ENCODE peak calls at places on chromosome 14, in eight cellular contexts. W, Y, E, J, Z, I, R and B are unnamed samples. For H3K27me3, the result is how much of the 10 kb centered on the place peaks cover.

GRCh38 chr14:38290601-38291190 is 34.8 kb upstream of the CLEC14A start:
- DNase-seq in Y (peak), Z (no peak), R (no peak), W (peak), E (no peak), J (no peak), I (no peak), B (no peak)

GRCh38 chr14:67335781-67336180 is 23.8 kb downstream of the ATP6V1D start:
- DNase-seq in J (no peak), I (peak), W (peak), Z (no peak), Y (no peak), R (peak), E (no peak), B (no peak)

GRCh38 chr14:59882957-59883356 is 12.4 kb upstream of the RTN1 start:
- DNase-seq in W (no peak), E (no peak), J (no peak), I (peak), Y (no peak), R (no peak), Z (no peak), B (no peak)

GRCh38 chr14:68199465-68200145 is 380.0 kb downstream of the RAD51B start:
- DNase-seq in W (no peak), Y (no peak), E (peak), Z (peak), I (no peak), R (peak), J (no peak), B (no peak)

GRCh38 chr14:55340482-55340881 is 69.3 kb downstream of the FBXO34 start:
- DNase-seq in W (no peak), E (no peak), J (no peak), Y (no peak), R (no peak), I (no peak), Z (no peak), B (peak)

GRCh38 chr14:21642683-21643082 is 7.9 kb upstream of the OR10G2 start:
- DNase-seq in R (no peak), W (no peak), E (no peak), J (no peak), Z (no peak), I (no peak), Y (no peak), B (no peak)

GRCh38 chr14:102539544-102540309 is 30.2 kb upstream of the ANKRD9 start:
- DNase-seq in E (no peak), Z (peak), Y (no peak), I (no peak), W (peak), R (no peak), J (no peak), B (no peak)

GRCh38 chr14:76710093-76711010 is 50.9 kb upstream of the VASH1 start:
- DNase-seq in W (peak), Z (no peak), E (no peak), J (no peak), I (peak), Y (peak), R (peak), B (peak)

GRCh38 chr14:102370305-102370809 is 7.6 kb downstream of the TECPR2 start:
- DNase-seq in E (no peak), J (no peak), Z (no peak), Y (no peak), W (peak), I (peak), R (peak), B (no peak)

GRCh38 chr14:102325791-102326345 is 6.3 kb downstream of the ZNF839 start:
- DNase-seq in J (no peak), Y (no peak), Z (peak), R (no peak), W (no peak), E (no peak), I (no peak), B (no peak)

GRCh38 chr14:99522457-99522891 is 41.3 kb downstream of the CCNK start:
- DNase-seq in J (no peak), E (no peak), I (no peak), W (peak), Y (peak), Z (peak), R (peak), B (no peak)
- H3K4me3 ChIP-seq in J (no peak), E (no peak), I (no peak), W (no peak), Y (no peak), Z (no peak), R (no peak), B (no peak)

GRCh38 chr14:97827746-97828145 is 1030.6 kb downstream of the VRK1 start:
- DNase-seq in E (no peak), J (no peak), Y (no peak), R (no peak), Z (no peak), I (no peak), W (no peak), B (no peak)

GRCh38 chr14:97833291-97833690 is 1036.1 kb downstream of the VRK1 start:
- DNase-seq in I (no peak), R (no peak), Z (no peak), Y (no peak), E (no peak), W (no peak), J (no peak), B (no peak)

DNA sequence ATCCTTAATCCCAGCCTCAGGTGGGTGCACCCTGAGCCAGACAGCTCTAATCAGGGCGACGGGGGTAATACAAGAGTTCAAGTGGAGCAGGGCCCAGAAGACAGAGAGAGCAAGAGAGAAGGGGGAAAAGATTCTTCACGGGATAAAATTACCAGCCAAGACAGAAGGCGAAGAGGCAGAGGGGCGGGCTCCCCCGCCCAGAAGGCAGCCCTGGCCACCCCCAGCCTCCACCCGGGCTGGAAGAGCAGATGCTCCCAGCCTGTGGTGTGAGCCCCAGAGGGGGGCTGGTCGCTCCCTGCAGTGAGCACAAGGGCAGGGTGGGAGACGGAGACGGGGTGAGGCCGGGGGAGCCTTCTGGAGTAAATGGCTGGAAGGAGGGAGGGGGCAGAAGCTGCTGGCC is 1035.6 kb downstream of the VRK1 start:
- DNase-seq in Y (no peak), I (no peak), W (no peak), Z (no peak), E (no peak), J (no peak), R (no peak), B (no peak)
- H3K27me3 ChIP-seq in Y (under half), I (under half), W (under half), Z (under half), E (under half), J (under half), R (under half), B (under half)

GRCh38 chr14:52992236-52992635 is 41.4 kb upstream of the FERMT2 start:
- DNase-seq in Y (no peak), Z (no peak), J (no peak), W (no peak), R (no peak), I (no peak), E (no peak), B (no peak)

GRCh38 chr14:52987514-52987913 is 36.7 kb upstream of the FERMT2 start:
- DNase-seq in W (no peak), Z (no peak), J (no peak), I (no peak), Y (no peak), R (no peak), E (no peak), B (peak)

GRCh38 chr14:52988153-52988552 is 37.3 kb upstream of the FERMT2 start:
- DNase-seq in E (no peak), Z (no peak), J (no peak), W (no peak), R (no peak), I (no peak), Y (no peak), B (no peak)

DNA sequence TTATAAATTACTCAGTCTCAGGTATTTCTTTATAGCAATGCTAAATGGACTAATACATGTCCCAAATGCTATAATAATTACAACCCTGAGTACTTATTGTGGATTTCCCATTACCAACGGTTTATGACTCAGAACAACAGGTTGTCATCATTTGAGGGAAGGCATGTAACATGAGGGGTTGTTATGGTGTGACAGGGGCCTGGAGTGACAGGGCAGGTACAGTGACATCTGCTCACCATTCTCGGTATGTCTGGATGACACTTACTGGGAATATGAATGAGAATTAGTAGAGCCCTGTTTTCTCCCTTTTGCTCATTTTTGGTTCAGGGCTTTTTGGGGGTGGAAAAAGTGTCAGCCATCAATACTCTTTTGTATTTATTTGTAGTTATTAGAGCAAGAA is 36.2 kb upstream of the FERMT2 start:
- DNase-seq in E (no peak), Y (no peak), J (no peak), I (no peak), R (no peak), W (no peak), Z (no peak), B (no peak)
- H3K4me3 ChIP-seq in E (no peak), Y (no peak), J (no peak), I (no peak), R (no peak), W (no peak), Z (no peak), B (no peak)

GRCh38 chr14:34970665-34971064 is 12.1 kb upstream of the SRP54 start:
- DNase-seq in I (no peak), Z (no peak), E (no peak), R (no peak), Y (no peak), J (no peak), W (no peak), B (no peak)

GRCh38 chr14:34965912-34966311 is 16.9 kb upstream of the SRP54 start:
- DNase-seq in Y (no peak), W (no peak), I (no peak), Z (no peak), R (no peak), J (no peak), E (no peak), B (no peak)

GRCh38 chr14:34971381-34971780 is 11.4 kb upstream of the SRP54 start:
- DNase-seq in R (no peak), Y (peak), I (no peak), W (peak), J (no peak), E (no peak), Z (no peak), B (no peak)

GRCh38 chr14:34966413-34966812 is 16.4 kb upstream of the SRP54 start:
- DNase-seq in W (no peak), J (no peak), I (peak), Y (no peak), Z (no peak), E (no peak), R (no peak), B (no peak)

GRCh38 chr14:34971801-34972200 is 11.0 kb upstream of the SRP54 start:
- DNase-seq in I (no peak), R (no peak), J (no peak), Y (peak), W (no peak), Z (no peak), E (no peak), B (no peak)
- H3K27me3 ChIP-seq in I (under half), R (under half), J (under half), Y (under half), W (under half), Z (under half), E (under half), B (under half)

GRCh38 chr14:74402264-74403251 is 23.5 kb downstream of the SYNDIG1L start:
- DNase-seq in E (peak), R (peak), Z (no peak), Y (no peak), I (peak), W (no peak), J (no peak), B (no peak)

GRCh38 chr14:74403619-74404417 is 22.2 kb downstream of the SYNDIG1L start:
- DNase-seq in Z (no peak), E (no peak), Y (no peak), R (peak), I (no peak), J (no peak), W (no peak), B (no peak)

GRCh38 chr14:74400328-74400727 is 25.7 kb downstream of the SYNDIG1L start:
- DNase-seq in R (peak), I (peak), W (no peak), J (no peak), Z (no peak), E (no peak), Y (no peak), B (no peak)

GRCh38 chr14:74400919-74401503 is 25.0 kb downstream of the SYNDIG1L start:
- DNase-seq in J (no peak), I (no peak), Z (no peak), W (no peak), E (peak), Y (no peak), R (peak), B (no peak)

DNA sequence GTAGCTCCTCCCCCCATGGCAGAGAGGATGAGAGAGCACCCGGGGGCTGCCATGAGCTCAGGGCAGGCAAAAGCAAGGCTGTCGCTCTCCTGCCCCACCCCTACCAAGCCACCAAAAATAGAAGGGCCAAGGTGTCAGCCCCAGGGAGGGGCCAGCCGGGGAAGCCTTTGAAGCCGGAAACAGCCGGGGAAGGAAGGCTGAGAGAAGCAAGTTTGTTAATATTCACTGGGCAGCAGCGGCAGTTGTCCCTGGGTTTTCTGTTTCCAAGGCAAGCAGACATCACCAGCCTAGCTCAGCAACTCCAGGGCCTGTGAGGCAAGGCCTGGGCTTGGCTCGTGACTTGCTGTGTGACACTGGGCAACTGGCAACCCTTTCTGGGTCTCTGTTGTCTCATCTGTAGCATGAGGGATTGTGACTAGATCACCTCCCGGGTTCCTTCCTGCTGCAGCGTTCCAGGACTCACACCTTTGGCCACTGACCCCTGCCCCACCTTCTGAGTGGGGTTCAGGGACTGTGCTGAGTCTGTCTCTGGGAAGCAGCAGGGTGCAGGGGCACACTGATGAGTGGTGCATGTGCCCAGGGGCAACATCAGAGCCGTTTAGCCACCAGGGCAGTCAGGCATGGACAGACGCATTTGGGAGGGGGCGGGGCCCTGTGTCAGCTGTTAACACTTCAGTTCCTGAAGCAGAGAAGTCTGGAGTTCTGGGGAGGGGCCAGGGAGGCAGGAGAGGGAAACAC is 24.3 kb downstream of the SYNDIG1L start:
- DNase-seq in W (no peak), Z (peak), I (peak), E (peak), J (peak), R (peak), Y (no peak), B (no peak)
- H3K4me3 ChIP-seq in W (no peak), Z (peak), I (peak), E (no peak), J (no peak), R (peak), Y (no peak), B (no peak)

DNA sequence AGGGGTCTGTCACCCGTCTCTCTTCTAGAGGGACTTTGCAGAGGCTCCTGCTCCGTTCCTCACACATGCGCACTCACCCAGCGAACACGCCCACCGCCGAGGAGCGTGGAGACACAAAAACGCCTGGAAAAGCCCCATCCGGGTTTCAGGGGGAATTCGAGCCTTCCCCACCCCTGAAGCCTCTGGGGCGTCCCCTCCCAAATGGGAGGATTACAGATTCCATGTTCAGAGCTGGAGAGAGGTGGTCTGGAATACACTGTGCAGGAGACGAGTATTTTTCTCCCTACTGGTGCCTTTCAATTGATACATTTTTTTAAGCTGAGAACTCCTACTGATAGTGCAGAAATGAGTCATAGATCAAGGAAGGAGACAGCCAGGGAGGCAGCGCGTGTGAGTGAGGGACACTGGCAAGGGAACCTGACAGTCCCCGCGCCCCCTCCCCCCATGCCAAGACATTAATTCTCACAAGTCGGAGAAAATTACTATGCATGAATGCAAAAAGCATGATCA is 37.0 kb downstream of the BCL11B start:
- DNase-seq in W (no peak), I (no peak), R (peak), Y (peak), Z (no peak), E (no peak), J (no peak), B (no peak)
- H3K27me3 ChIP-seq in W (under half), I (under half), R (under half), Y (under half), Z (under half), E (under half), J (under half), B (under half)